ENCODE peak calls at places on chromosomes 6 and 20, in eight cellular contexts. P is WTC11; Z is activated naive CD4-positive, alpha-beta T cell; N is HFFc6; K is memory B cell; M is caudate nucleus; J is GM13977; Y is fibroblast of pulmonary artery. B is an unnamed sample.

GRCh38 chr6:41373367-41373918 is 38.0 kb downstream of the NCR2 start:
- DNase-seq in P (no peak), Z (no peak), N (no peak), K (no peak), M (peak; percentile 22), J (no peak), Y (no peak), B (no peak)

GRCh38 chr6:47308674-47309325 is 905 bp downstream of the TNFRSF21 start:
- DNase-seq in P (peak; percentile 47), Z (no peak), N (no peak), K (no peak), M (peak; percentile 69), J (peak; percentile 53), Y (no peak), B (peak; percentile 75)

GRCh38 chr6:55778704-55779103 is 96.7 kb downstream of the BMP5 start:
- DNase-seq in P (no peak), Z (no peak), N (no peak), K (no peak), M (no peak), J (no peak), Y (no peak), B (no peak)

GRCh38 chr6:49003348-49003747 is 459.7 kb downstream of the MMUT start:
- DNase-seq in P (no peak), Z (no peak), N (no peak), K (no peak), M (no peak), J (no peak), Y (no peak), B (no peak)

GRCh38 chr20:54355631-54356280 is 119.6 kb upstream of the DOK5 start:
- DNase-seq in P (no peak), Z (no peak), N (no peak), K (no peak), M (no peak), J (no peak), Y (peak; percentile 33), B (no peak)

GRCh38 chr6:20915150-20915549 is 380.9 kb downstream of the CDKAL1 start:
- DNase-seq in P (no peak), Z (no peak), N (no peak), K (no peak), M (no peak), J (no peak), Y (no peak), B (no peak)

GRCh38 chr6:4441981-4442434 is 306.6 kb upstream of the ECI2 start:
- DNase-seq in P (no peak), Z (no peak), N (peak; percentile 14), K (no peak), M (no peak), J (no peak), Y (peak; percentile 73), B (no peak)

GRCh38 chr20:35497780-35498189 is 31.7 kb downstream of the C20orf173 start:
- DNase-seq in P (no peak), Z (no peak), N (no peak), K (no peak), M (peak; percentile 62), J (no peak), Y (peak; percentile 24), B (no peak)

GRCh38 chr20:21387528-21387927 is 9.8 kb downstream of the NKX2-4 start:
- DNase-seq in P (no peak), Z (no peak), N (no peak), K (no peak), M (no peak), J (no peak), Y (no peak), B (no peak)

GRCh38 chr6:34276881-34277762 is 28.3 kb upstream of the SMIM29 start:
- DNase-seq in P (no peak), Z (no peak), N (no peak), K (no peak), M (no peak), J (no peak), Y (no peak), B (no peak)

GRCh38 chr6:5072440-5072839 is 12.7 kb upstream of the PPP1R3G start:
- DNase-seq in P (no peak), Z (no peak), N (no peak), K (no peak), M (no peak), J (no peak), Y (no peak), B (no peak)

GRCh38 chr20:22686097-22686496 is 101.7 kb upstream of the FOXA2 start:
- DNase-seq in P (peak; percentile 69), Z (no peak), N (peak; percentile 45), K (no peak), M (peak; percentile 35), J (no peak), Y (peak; percentile 75), B (peak; percentile 69)

GRCh38 chr20:49461894-49462293 is 20.6 kb downstream of the KCNB1 start:
- DNase-seq in P (no peak), Z (no peak), N (no peak), K (no peak), M (no peak), J (no peak), Y (no peak), B (no peak)

GRCh38 chr20:63163596-63164560 is 52.1 kb downstream of the YTHDF1 start:
- DNase-seq in P (no peak), Z (no peak), N (no peak), K (no peak), M (peak; percentile 69), J (no peak), Y (no peak), B (peak; percentile 79)

GRCh38 chr20:6269163-6269873 is 146.5 kb upstream of the FERMT1 start:
- DNase-seq in P (peak; percentile 19), Z (no peak), N (no peak), K (no peak), M (no peak), J (no peak), Y (no peak), B (no peak)

GRCh38 chr6:13068558-13069210 is 259.7 kb downstream of the TBC1D7 start:
- DNase-seq in P (no peak), Z (no peak), N (no peak), K (no peak), M (no peak), J (no peak), Y (no peak), B (no peak)

GRCh38 chr6:16600701-16601100 is 160.6 kb downstream of the ATXN1 start:
- DNase-seq in P (no peak), Z (no peak), N (no peak), K (no peak), M (no peak), J (no peak), Y (no peak), B (no peak)

GRCh38 chr6:113437571-113437970 is 419.6 kb upstream of the MARCKS start:
- DNase-seq in P (no peak), Z (no peak), N (no peak), K (no peak), M (no peak), J (no peak), Y (no peak), B (no peak)

GRCh38 chr6:155646443-155646842 is 190.8 kb upstream of the NOX3 start:
- DNase-seq in P (no peak), Z (no peak), N (peak; percentile 12), K (no peak), M (no peak), J (no peak), Y (peak; percentile 58), B (no peak)

GRCh38 chr6:98463038-98463437 is 371.3 kb upstream of the POU3F2 start:
- DNase-seq in P (no peak), Z (no peak), N (no peak), K (no peak), M (no peak), J (no peak), Y (no peak), B (no peak)

GRCh38 chr6:105849741-105850140 is 236.4 kb upstream of the PRDM1 start:
- DNase-seq in P (no peak), Z (no peak), N (no peak), K (no peak), M (no peak), J (no peak), Y (no peak), B (no peak)

GRCh38 chr6:53938810-53939209 is 144.0 kb downstream of the LRRC1 start:
- DNase-seq in P (no peak), Z (no peak), N (no peak), K (no peak), M (no peak), J (no peak), Y (no peak), B (no peak)

GRCh38 chr6:168216139-168216538 is 103.4 kb downstream of the DACT2 start:
- DNase-seq in P (no peak), Z (no peak), N (no peak), K (no peak), M (no peak), J (no peak), Y (no peak), B (no peak)

GRCh38 chr20:51636123-51636522 is 93.6 kb upstream of the NFATC2 start:
- DNase-seq in P (no peak), Z (no peak), N (no peak), K (no peak), M (no peak), J (no peak), Y (peak; percentile 35), B (no peak)

GRCh38 chr6:2216794-2217383 is 28.5 kb downstream of the GMDS start:
- DNase-seq in P (no peak), Z (no peak), N (no peak), K (no peak), M (no peak), J (no peak), Y (no peak), B (no peak)

GRCh38 chr20:39429716-39430115 is 467.6 kb downstream of the DHX35 start:
- DNase-seq in P (no peak), Z (no peak), N (no peak), K (no peak), M (no peak), J (no peak), Y (no peak), B (no peak)

GRCh38 chr6:37538107-37538506 is 38.4 kb upstream of the CCDC167 start:
- DNase-seq in P (peak; percentile 63), Z (no peak), N (no peak), K (no peak), M (no peak), J (peak; percentile 58), Y (no peak), B (no peak)

GRCh38 chr6:21594427-21595264 is 1.1 kb downstream of the SOX4 start:
- DNase-seq in P (peak; percentile 21), Z (no peak), N (peak; percentile 44), K (peak; percentile 9), M (peak; percentile 75), J (peak; percentile 72), Y (peak; percentile 71), B (peak; percentile 68)

GRCh38 chr6:127518710-127519468 is at the start of gene MTCL3:
- DNase-seq in P (peak; percentile 70), Z (no peak), N (no peak), K (no peak), M (peak; percentile 70), J (no peak), Y (peak; percentile 58), B (peak; percentile 86)

GRCh38 chr20:63594043-63594561 is 20.1 kb upstream of the HELZ2 start:
- DNase-seq in P (no peak), Z (no peak), N (peak; percentile 27), K (no peak), M (no peak), J (no peak), Y (peak; percentile 65), B (no peak)

GRCh38 chr6:154937306-154938244 is 57.5 kb upstream of the TIAM2 start:
- DNase-seq in P (peak; percentile 31), Z (no peak), N (no peak), K (no peak), M (no peak), J (no peak), Y (no peak), B (no peak)

GRCh38 chr6:157966597-157966977 is 15.1 kb upstream of the SYNJ2 start:
- DNase-seq in P (no peak), Z (no peak), N (no peak), K (no peak), M (no peak), J (no peak), Y (no peak), B (peak; percentile 41)

GRCh38 chr20:12531626-12532025 is 477.1 kb upstream of the SPTLC3 start:
- DNase-seq in P (no peak), Z (no peak), N (no peak), K (no peak), M (no peak), J (no peak), Y (no peak), B (no peak)

GRCh38 chr6:131331873-131332759 is 196.8 kb downstream of the AKAP7 start:
- DNase-seq in P (no peak), Z (no peak), N (no peak), K (no peak), M (no peak), J (no peak), Y (no peak), B (no peak)